ENCODE peak calls at places on chromosomes 7 and 10, in seven cellular contexts. E is AG09309, M is NCI-H1092 treated with DMSO at 0.1 percent for 48 hours, R is GM20000, V is sigmoid colon, W is cardiac septum, I is HAP-1. A is an unnamed sample.

GRCh38 chr7:111168182-111168581 is 77.3 kb downstream of the LRRN3 start:
- DNase-seq in M (peak; percentile 95), I (peak; percentile 10), E (no peak), W (no peak), R (no peak), V (no peak), A (no peak)

GRCh38 chr7:114645451-114645850 is 230.8 kb downstream of the FOXP2 start:
- DNase-seq in I (no peak), W (no peak), E (no peak), V (no peak), R (no peak), M (peak; percentile 47), A (no peak)

GRCh38 chr7:896346-897075 is 20.2 kb downstream of the GET4 start:
- DNase-seq in M (no peak), I (no peak), R (no peak), W (no peak), E (no peak), V (no peak), A (peak; percentile 64)

GRCh38 chr7:14685112-14685511 is 217.4 kb downstream of the DGKB start:
- DNase-seq in R (no peak), M (no peak), I (no peak), V (no peak), W (no peak), E (no peak), A (peak; percentile 18)

GRCh38 chr10:43961523-43962345 is 313.1 kb upstream of the ZNF32 start:
- DNase-seq in R (no peak), E (no peak), M (no peak), I (no peak), W (no peak), V (no peak), A (no peak)

GRCh38 chr10:5545011-5545410 is 20.2 kb downstream of the CALML3 start:
- DNase-seq in W (peak; percentile 65), V (peak; percentile 45), M (no peak), E (no peak), I (no peak), R (no peak), A (no peak)

GRCh38 chr7:150992833-150993302 is 2.1 kb downstream of the NOS3 start:
- DNase-seq in R (no peak), M (no peak), W (no peak), I (peak; percentile 59), E (no peak), V (peak; percentile 66), A (peak; percentile 86)

GRCh38 chr10:122054046-122055025 is 65.4 kb downstream of the TACC2 start:
- DNase-seq in R (no peak), M (no peak), V (peak; percentile 84), E (no peak), I (peak; percentile 71), W (no peak), A (no peak)

GRCh38 chr10:44926771-44927751 is 15.9 kb downstream of the TMEM72 start:
- DNase-seq in E (no peak), R (no peak), I (no peak), V (peak; percentile 56), W (peak; percentile 64), M (no peak), A (no peak)

GRCh38 chr10:80154978-80155695 is 22.6 kb downstream of the PLAC9 start:
- DNase-seq in I (no peak), E (peak; percentile 85), W (no peak), M (no peak), R (no peak), V (no peak), A (peak; percentile 33)

GRCh38 chr10:12348870-12349627 is at the start of gene CAMK1D:
- DNase-seq in R (peak; percentile 93), M (peak; percentile 60), W (peak; percentile 90), V (peak; percentile 94), E (peak; percentile 21), I (peak; percentile 88), A (peak; percentile 96)

GRCh38 chr7:35792472-35793224 is 8.2 kb upstream of the SEPTIN7 start:
- DNase-seq in E (no peak), I (no peak), M (peak; percentile 87), W (no peak), V (no peak), R (no peak), A (no peak)

GRCh38 chr10:101773923-101774588 is 1.9 kb downstream of the FGF8 start:
- DNase-seq in M (no peak), R (no peak), I (no peak), E (no peak), V (peak; percentile 48), W (no peak), A (no peak)

GRCh38 chr10:42926831-42927230 is 144.2 kb downstream of the BMS1 start:
- DNase-seq in E (peak; percentile 8), W (no peak), M (no peak), R (no peak), I (peak; percentile 90), V (no peak), A (no peak)

GRCh38 chr10:48456361-48456804 is 148.5 kb downstream of the ARHGAP22 start:
- DNase-seq in E (no peak), W (peak; percentile 82), I (no peak), M (no peak), V (peak; percentile 78), R (no peak), A (peak; percentile 87)

GRCh38 chr7:134845461-134845860 is 66.0 kb downstream of the CALD1 start:
- DNase-seq in W (no peak), M (no peak), I (peak; percentile 19), R (peak; percentile 42), V (no peak), E (no peak), A (no peak)

GRCh38 chr7:676246-676971 is 50.1 kb upstream of the DNAAF5 start:
- DNase-seq in E (no peak), I (no peak), V (peak; percentile 46), W (no peak), M (no peak), R (no peak), A (peak; percentile 65)

GRCh38 chr10:84076047-84076388 is 63.3 kb upstream of the GHITM start:
- DNase-seq in E (peak; percentile 33), V (peak; percentile 74), M (no peak), I (no peak), W (no peak), R (no peak), A (no peak)

GRCh38 chr7:36945612-36946400 is 221.5 kb upstream of the AOAH start:
- DNase-seq in E (no peak), W (no peak), M (peak; percentile 96), I (no peak), R (no peak), V (no peak), A (no peak)

GRCh38 chr7:110347091-110347490 is 743.8 kb upstream of the LRRN3 start:
- DNase-seq in R (no peak), W (no peak), I (no peak), M (peak; percentile 68), V (no peak), E (no peak), A (no peak)

GRCh38 chr7:142130282-142130681 is 18.8 kb downstream of the MGAM2 start:
- DNase-seq in M (no peak), R (no peak), E (no peak), V (no peak), W (no peak), I (no peak), A (no peak)

GRCh38 chr10:33706746-33707145 is 372.3 kb upstream of the NRP1 start:
- DNase-seq in W (no peak), R (no peak), E (peak; percentile 21), V (no peak), I (no peak), M (no peak), A (no peak)

GRCh38 chr7:97479740-97480290 is 252.1 kb upstream of the TAC1 start:
- DNase-seq in V (no peak), W (no peak), R (no peak), I (no peak), E (no peak), M (no peak), A (no peak)

GRCh38 chr10:593901-594457 is 95.5 kb downstream of the DIP2C start:
- DNase-seq in R (no peak), M (no peak), E (no peak), W (no peak), V (peak; percentile 72), I (no peak), A (no peak)

GRCh38 chr7:34849966-34850365 is 187.3 kb downstream of the DPY19L1 start:
- DNase-seq in R (no peak), W (no peak), V (no peak), I (no peak), M (no peak), E (no peak), A (no peak)

GRCh38 chr7:107971613-107972012 is 31.3 kb downstream of the LAMB1 start:
- DNase-seq in R (no peak), E (no peak), M (no peak), V (peak; percentile 81), W (no peak), I (no peak), A (no peak)

GRCh38 chr7:5699467-5699866 is 82.0 kb downstream of the RNF216 start:
- DNase-seq in R (no peak), M (no peak), I (no peak), W (no peak), E (no peak), V (no peak), A (no peak)

GRCh38 chr7:66326501-66327180 is 121.5 kb downstream of the TPST1 start:
- DNase-seq in E (peak; percentile 80), R (no peak), W (no peak), M (no peak), I (no peak), V (no peak), A (no peak)